ENCODE peak calls at places on chromosomes 3 and 15, in four cellular contexts. A, Z, L and E are unnamed samples.

GRCh38 chr3:11185564-11186317 is 31.4 kb downstream of the HRH1 start:
- DNase-seq in A (no peak), L (no peak), Z (peak; percentile 96), E (peak; percentile 26)

GRCh38 chr3:36944012-36944640 is 728 bp downstream of the TRANK1 start:
- DNase-seq in A (no peak), L (peak; percentile 14), Z (peak; percentile 60), E (peak; percentile 30)

GRCh38 chr3:148319161-148319915 is 378.4 kb upstream of the AGTR1 start:
- DNase-seq in L (no peak), Z (no peak), A (no peak), E (peak; percentile 12)

GRCh38 chr3:157101470-157101869 is 58.5 kb downstream of the CCNL1 start:
- DNase-seq in L (no peak), A (no peak), Z (no peak), E (no peak)

GRCh38 chr3:188801393-188801792 is 370.4 kb upstream of the TPRG1 start:
- DNase-seq in A (no peak), Z (no peak), L (no peak), E (no peak)

GRCh38 chr3:194381460-194381875 is 11.9 kb upstream of the LRRC15 start:
- DNase-seq in L (no peak), Z (no peak), A (no peak), E (peak; percentile 51)

GRCh38 chr15:65791335-65792129 is 561 bp downstream of the DENND4A start:
- DNase-seq in A (peak; percentile 63), L (peak; percentile 25), Z (peak; percentile 74), E (peak; percentile 66)

GRCh38 chr3:174441588-174442316 is 417.4 kb upstream of the NAALADL2 start:
- DNase-seq in Z (no peak), L (no peak), A (peak; percentile 47), E (no peak)

GRCh38 chr3:186193534-186194450 is 84.9 kb upstream of the ETV5 start:
- DNase-seq in L (no peak), A (no peak), Z (no peak), E (no peak)

GRCh38 chr3:6860911-6861330 is at the start of gene GRM7:
- DNase-seq in Z (no peak), L (no peak), A (no peak), E (no peak)

GRCh38 chr15:77107068-77107467 is 36.2 kb upstream of the TSPAN3 start:
- DNase-seq in Z (no peak), L (no peak), A (no peak), E (no peak)

GRCh38 chr3:142168514-142168913 is 19.2 kb upstream of the TFDP2 start:
- DNase-seq in L (no peak), A (no peak), Z (no peak), E (no peak)

GRCh38 chr3:76997733-76998132 is 42.2 kb upstream of the ROBO2 start:
- DNase-seq in L (no peak), Z (no peak), A (peak; percentile 7), E (no peak)

GRCh38 chr3:184315871-184316661 is 1.7 kb downstream of the EIF4G1 start:
- DNase-seq in Z (no peak), A (no peak), L (no peak), E (no peak)

GRCh38 chr3:37909067-37909911 is 47.6 kb downstream of the CTDSPL start:
- DNase-seq in L (no peak), Z (no peak), A (no peak), E (peak; percentile 59)

GRCh38 chr3:182794806-182795369 is 1.6 kb downstream of the ATP11B start:
- DNase-seq in A (no peak), Z (no peak), L (no peak), E (peak; percentile 21)

GRCh38 chr3:75140904-75141615 is 523.1 kb upstream of the FRG2C start:
- DNase-seq in L (no peak), Z (no peak), A (no peak), E (peak; percentile 62)

GRCh38 chr3:127744216-127744815 is 71.6 kb downstream of the ABTB1 start:
- DNase-seq in L (no peak), A (peak; percentile 41), Z (no peak), E (no peak)

GRCh38 chr15:36769110-36769509 is 189.7 kb downstream of the CDIN1 start:
- DNase-seq in L (no peak), A (no peak), Z (no peak), E (no peak)